ENCODE peak calls at places on chromosomes 7 and 10, in six cellular contexts. One of them, this sample, is unnamed.

GRCh38 chr10:24962998-24963397 is 10.6 kb upstream of the PRTFDC1 start:
- DNase-seq in SK-N-SH: no peak
- DNase-seq in K562: no peak
- DNase-seq in HepG2: peak
- DNase-seq in GM12878: no peak
- DNase-seq in H1: no peak
- DNase-seq in this sample: no peak

GRCh38 chr7:66837007-66837406 is 84.0 kb upstream of the TMEM248 start:
- DNase-seq in SK-N-SH: no peak
- DNase-seq in K562: peak
- DNase-seq in HepG2: peak
- DNase-seq in GM12878: no peak
- DNase-seq in H1: peak
- DNase-seq in this sample: peak

GRCh38 chr7:138848056-138848975 is 50.3 kb upstream of the ATP6V0A4 start:
- DNase-seq in SK-N-SH: no peak
- DNase-seq in K562: no peak
- DNase-seq in HepG2: no peak
- DNase-seq in GM12878: no peak
- DNase-seq in H1: no peak
- DNase-seq in this sample: no peak

GRCh38 chr7:110375068-110375467 is 715.9 kb upstream of the LRRN3 start:
- DNase-seq in SK-N-SH: no peak
- DNase-seq in K562: no peak
- DNase-seq in HepG2: no peak
- DNase-seq in GM12878: no peak
- DNase-seq in H1: no peak
- DNase-seq in this sample: no peak

GRCh38 chr10:100370976-100371706 is 24.1 kb downstream of the SCD start:
- DNase-seq in SK-N-SH: no peak
- DNase-seq in K562: peak
- DNase-seq in HepG2: peak
- DNase-seq in GM12878: peak
- DNase-seq in H1: peak
- DNase-seq in this sample: peak

GRCh38 chr7:73974101-73974947 is 53.6 kb upstream of the ELN start:
- DNase-seq in SK-N-SH: no peak
- DNase-seq in K562: no peak
- DNase-seq in HepG2: no peak
- DNase-seq in GM12878: no peak
- DNase-seq in H1: no peak
- DNase-seq in this sample: no peak

GRCh38 chr10:77104459-77104980 is 533.1 kb downstream of the KCNMA1 start:
- DNase-seq in SK-N-SH: no peak
- DNase-seq in K562: no peak
- DNase-seq in HepG2: no peak
- DNase-seq in GM12878: no peak
- DNase-seq in H1: no peak
- DNase-seq in this sample: no peak

GRCh38 chr10:116472874-116473273 is 45.2 kb downstream of the PNLIPRP3 start:
- DNase-seq in SK-N-SH: no peak
- DNase-seq in K562: no peak
- DNase-seq in HepG2: no peak
- DNase-seq in GM12878: no peak
- DNase-seq in H1: no peak
- DNase-seq in this sample: no peak

GRCh38 chr10:48742891-48743845 is 58.5 kb downstream of the WDFY4 start:
- DNase-seq in SK-N-SH: no peak
- DNase-seq in K562: no peak
- DNase-seq in HepG2: no peak
- DNase-seq in GM12878: no peak
- DNase-seq in H1: peak
- DNase-seq in this sample: peak

GRCh38 chr7:155796381-155797261 is 15.6 kb downstream of the SHH start:
- DNase-seq in SK-N-SH: peak
- DNase-seq in K562: peak
- DNase-seq in HepG2: no peak
- DNase-seq in GM12878: no peak
- DNase-seq in H1: peak
- DNase-seq in this sample: peak

GRCh38 chr10:99339563-99340047 is 10.4 kb downstream of the CNNM1 start:
- DNase-seq in SK-N-SH: no peak
- DNase-seq in K562: no peak
- DNase-seq in HepG2: no peak
- DNase-seq in GM12878: no peak
- DNase-seq in H1: no peak
- DNase-seq in this sample: no peak
- TF ChIP-seq GABPA in SK-N-SH: no peak
- TF ChIP-seq GABPA in K562: no peak
- TF ChIP-seq GABPA in HepG2: no peak
- TF ChIP-seq GABPA in GM12878: no peak
- TF ChIP-seq GABPA in H1: no peak
- TF ChIP-seq GABPA in this sample: no peak

GRCh38 chr10:126064512-126064911 is 168.1 kb downstream of the FANK1 start:
- DNase-seq in SK-N-SH: no peak
- DNase-seq in K562: no peak
- DNase-seq in HepG2: no peak
- DNase-seq in GM12878: no peak
- DNase-seq in H1: no peak
- DNase-seq in this sample: no peak

GRCh38 chr10:126066491-126066890 is 170.1 kb downstream of the FANK1 start:
- DNase-seq in SK-N-SH: no peak
- DNase-seq in K562: no peak
- DNase-seq in HepG2: no peak
- DNase-seq in GM12878: no peak
- DNase-seq in H1: no peak
- DNase-seq in this sample: no peak

GRCh38 chr10:126068357-126068756 is 172.0 kb downstream of the FANK1 start:
- DNase-seq in SK-N-SH: no peak
- DNase-seq in K562: no peak
- DNase-seq in HepG2: no peak
- DNase-seq in GM12878: no peak
- DNase-seq in H1: no peak
- DNase-seq in this sample: no peak

GRCh38 chr10:126063353-126063791 is 167.0 kb downstream of the FANK1 start:
- DNase-seq in SK-N-SH: no peak
- DNase-seq in K562: no peak
- DNase-seq in HepG2: no peak
- DNase-seq in GM12878: no peak
- DNase-seq in H1: no peak
- DNase-seq in this sample: no peak

DNA sequence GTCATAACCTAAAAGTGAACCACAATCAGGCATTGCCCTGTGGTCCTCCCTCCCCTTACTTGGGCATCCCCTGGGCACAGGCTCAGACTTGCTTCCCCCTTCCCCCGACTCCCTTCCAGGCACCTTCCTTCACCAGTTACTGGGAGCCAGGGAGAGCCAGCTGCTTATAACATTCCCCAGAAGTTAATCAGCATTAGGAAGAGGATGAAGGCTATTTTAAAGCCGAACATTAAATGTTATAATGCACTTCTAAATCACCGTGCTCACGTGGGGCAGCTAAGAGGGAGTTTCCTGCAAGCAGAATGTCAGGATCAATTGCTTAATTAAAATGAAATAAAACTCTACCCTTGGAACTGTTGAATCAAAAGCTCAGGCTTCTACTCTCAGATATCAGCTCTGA is 169.4 kb downstream of the FANK1 start:
- DNase-seq in SK-N-SH: no peak
- DNase-seq in K562: no peak
- DNase-seq in HepG2: no peak
- DNase-seq in GM12878: no peak
- DNase-seq in H1: no peak
- DNase-seq in this sample: no peak
- TF ChIP-seq GABPA in SK-N-SH: no peak
- TF ChIP-seq GABPA in K562: no peak
- TF ChIP-seq GABPA in HepG2: no peak
- TF ChIP-seq GABPA in GM12878: no peak
- TF ChIP-seq GABPA in H1: no peak
- TF ChIP-seq GABPA in this sample: no peak

GRCh38 chr10:103742779-103743178 is 112.6 kb downstream of the SH3PXD2A start:
- DNase-seq in SK-N-SH: no peak
- DNase-seq in K562: no peak
- DNase-seq in HepG2: no peak
- DNase-seq in GM12878: no peak
- DNase-seq in H1: no peak
- DNase-seq in this sample: no peak

GRCh38 chr10:103748020-103748419 is 107.4 kb downstream of the SH3PXD2A start:
- DNase-seq in SK-N-SH: no peak
- DNase-seq in K562: no peak
- DNase-seq in HepG2: no peak
- DNase-seq in GM12878: no peak
- DNase-seq in H1: no peak
- DNase-seq in this sample: no peak

GRCh38 chr10:103746598-103746997 is 108.8 kb downstream of the SH3PXD2A start:
- DNase-seq in SK-N-SH: no peak
- DNase-seq in K562: no peak
- DNase-seq in HepG2: no peak
- DNase-seq in GM12878: no peak
- DNase-seq in H1: no peak
- DNase-seq in this sample: no peak

GRCh38 chr10:103747193-103747865 is 108.0 kb downstream of the SH3PXD2A start:
- DNase-seq in SK-N-SH: no peak
- DNase-seq in K562: no peak
- DNase-seq in HepG2: no peak
- DNase-seq in GM12878: no peak
- DNase-seq in H1: no peak
- DNase-seq in this sample: no peak

DNA sequence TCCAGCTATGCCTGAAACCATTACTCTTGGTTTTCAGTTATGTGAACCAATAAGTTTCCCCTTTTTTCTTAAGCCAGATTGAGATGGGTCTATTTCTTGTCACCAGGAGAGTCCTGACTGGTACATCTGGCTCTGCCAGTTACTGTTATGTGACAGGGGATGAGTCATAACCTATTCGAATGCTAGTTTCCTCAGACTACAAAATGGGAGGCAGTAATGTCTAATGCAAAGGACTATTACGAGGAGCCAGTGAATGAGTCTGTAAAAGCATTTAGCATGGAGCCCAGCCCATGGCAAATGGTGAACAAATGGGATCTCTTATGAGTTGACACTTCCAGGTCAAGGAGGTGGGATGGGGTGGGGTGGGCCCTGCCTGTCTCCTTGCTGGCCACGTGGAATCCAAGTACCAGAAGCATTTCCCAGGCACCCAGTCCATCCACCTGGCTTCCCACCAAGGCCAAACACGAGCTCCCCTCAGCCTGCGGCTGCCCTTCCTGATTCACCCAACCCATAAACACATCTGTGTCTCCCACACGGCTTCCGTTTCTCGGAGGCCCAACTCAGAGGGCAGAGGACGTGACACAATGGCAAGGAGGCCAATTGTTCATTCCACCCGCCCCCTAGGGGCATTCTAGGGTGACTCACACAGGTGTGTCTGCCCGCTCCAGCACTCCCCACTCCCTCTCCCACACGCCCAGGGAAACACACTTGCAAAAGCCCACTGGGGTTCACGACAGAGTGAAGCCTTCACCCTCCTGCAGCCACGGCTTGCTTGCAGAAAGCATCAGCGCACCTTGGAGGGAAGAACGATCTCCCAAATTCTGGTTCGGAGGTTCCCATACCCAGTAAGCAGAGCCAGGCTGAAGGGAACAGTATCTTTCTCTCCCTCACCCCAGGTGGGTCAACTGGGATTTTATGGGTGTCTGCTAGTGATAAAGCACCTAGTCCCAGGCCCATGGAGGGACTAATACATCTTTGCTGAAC is 109.8 kb downstream of the SH3PXD2A start:
- DNase-seq in SK-N-SH: no peak
- DNase-seq in K562: no peak
- DNase-seq in HepG2: no peak
- DNase-seq in GM12878: no peak
- DNase-seq in H1: no peak
- DNase-seq in this sample: peak
- TF ChIP-seq GABPA in SK-N-SH: no peak
- TF ChIP-seq GABPA in K562: no peak
- TF ChIP-seq GABPA in HepG2: no peak
- TF ChIP-seq GABPA in GM12878: no peak
- TF ChIP-seq GABPA in H1: no peak
- TF ChIP-seq GABPA in this sample: no peak

GRCh38 chr10:13809447-13809846 is 222.7 kb downstream of the PRPF18 start:
- DNase-seq in SK-N-SH: no peak
- DNase-seq in K562: no peak
- DNase-seq in HepG2: no peak
- DNase-seq in GM12878: no peak
- DNase-seq in H1: peak
- DNase-seq in this sample: no peak
- TF ChIP-seq GABPA in SK-N-SH: no peak
- TF ChIP-seq GABPA in K562: no peak
- TF ChIP-seq GABPA in HepG2: no peak
- TF ChIP-seq GABPA in GM12878: no peak
- TF ChIP-seq GABPA in H1: no peak
- TF ChIP-seq GABPA in this sample: no peak

DNA sequence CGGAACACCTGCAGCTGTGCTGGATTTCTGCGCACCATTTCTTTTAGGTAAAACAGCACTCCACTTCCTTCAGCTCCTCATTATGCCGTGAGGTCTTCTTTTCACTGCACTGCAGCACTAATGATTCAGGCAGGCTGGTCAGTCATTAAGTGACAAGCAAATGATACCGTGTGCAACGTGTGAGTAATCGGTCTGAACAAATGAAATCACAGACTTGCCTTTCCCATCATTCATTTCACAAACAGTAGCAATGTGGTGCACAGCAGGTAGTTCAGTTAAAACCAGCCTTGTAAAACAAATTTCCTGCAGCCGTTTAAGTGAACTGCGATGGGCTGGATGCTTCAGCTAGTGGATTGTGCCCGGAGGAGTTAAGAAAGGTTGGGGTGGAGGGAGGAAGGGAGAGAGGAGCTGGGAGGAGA is 106.5 kb upstream of the CDCA7L start:
- DNase-seq in SK-N-SH: no peak
- DNase-seq in K562: no peak
- DNase-seq in HepG2: no peak
- DNase-seq in GM12878: no peak
- DNase-seq in H1: no peak
- DNase-seq in this sample: no peak
- TF ChIP-seq GABPA in SK-N-SH: no peak
- TF ChIP-seq GABPA in K562: no peak
- TF ChIP-seq GABPA in HepG2: no peak
- TF ChIP-seq GABPA in GM12878: no peak
- TF ChIP-seq GABPA in H1: no peak
- TF ChIP-seq GABPA in this sample: no peak

GRCh38 chr7:129225931-129226572 is 1.2 kb downstream of the AHCYL2 start:
- DNase-seq in SK-N-SH: no peak
- DNase-seq in K562: no peak
- DNase-seq in HepG2: no peak
- DNase-seq in GM12878: no peak
- DNase-seq in H1: no peak
- DNase-seq in this sample: no peak
- TF ChIP-seq GABPA in SK-N-SH: no peak
- TF ChIP-seq GABPA in K562: no peak
- TF ChIP-seq GABPA in HepG2: no peak
- TF ChIP-seq GABPA in GM12878: no peak
- TF ChIP-seq GABPA in H1: no peak
- TF ChIP-seq GABPA in this sample: no peak

GRCh38 chr7:1425292-1426136 is 33.8 kb downstream of the MICALL2 start:
- DNase-seq in SK-N-SH: peak
- DNase-seq in K562: peak
- DNase-seq in HepG2: peak
- DNase-seq in GM12878: no peak
- DNase-seq in H1: peak
- DNase-seq in this sample: no peak
- TF ChIP-seq GABPA in SK-N-SH: no peak
- TF ChIP-seq GABPA in K562: no peak
- TF ChIP-seq GABPA in HepG2: peak
- TF ChIP-seq GABPA in GM12878: no peak
- TF ChIP-seq GABPA in H1: no peak
- TF ChIP-seq GABPA in this sample: no peak

This sample was measured in HL-60.